ENCODE peak calls at places on chromosomes 13 and 19, in eight cellular contexts. P, N, E, K, X, O, V and H are unnamed samples.
A peak's percentile ranks its signal among the peaks of the same experiment; 100 is the strongest.

GRCh38 chr19:3694361-3695123 is 5.7 kb downstream of the PIP5K1C start:
- DNase-seq in P (no peak), N (no peak), E (no peak), K (no peak), X (no peak), O (no peak), V (no peak), H (no peak)

GRCh38 chr19:15475169-15475568 is 4.1 kb downstream of the PGLYRP2 start:
- DNase-seq in P (no peak), N (no peak), E (no peak), K (no peak), X (no peak), O (no peak), V (no peak), H (no peak)

GRCh38 chr19:46634656-46635218 is 1.3 kb downstream of the GNG8 start:
- DNase-seq in P (no peak), N (no peak), E (no peak), K (no peak), X (no peak), O (peak; percentile 81), V (no peak), H (no peak)

GRCh38 chr19:17402982-17403855 is 2.2 kb downstream of the BST2 start:
- DNase-seq in P (no peak), N (no peak), E (no peak), K (no peak), X (peak; percentile 31), O (peak; percentile 35), V (peak; percentile 66), H (peak; percentile 68)

GRCh38 chr13:102235689-102236088 is 166.2 kb downstream of the FGF14 start:
- DNase-seq in P (no peak), N (no peak), E (no peak), K (no peak), X (no peak), O (no peak), V (no peak), H (no peak)

GRCh38 chr13:102704238-102704750 is 9.4 kb upstream of the METTL21C start:
- DNase-seq in P (no peak), N (no peak), E (no peak), K (no peak), X (no peak), O (no peak), V (no peak), H (no peak)

GRCh38 chr13:53250272-53250875 is 221.8 kb downstream of the OLFM4 start:
- DNase-seq in P (no peak), N (no peak), E (no peak), K (no peak), X (peak; percentile 84), O (peak; percentile 87), V (peak; percentile 62), H (peak; percentile 67)

GRCh38 chr19:48391100-48392005 is at the start of gene KDELR1:
- DNase-seq in P (peak; percentile 53), N (peak; percentile 41), E (peak; percentile 77), K (peak; percentile 63), X (peak; percentile 78), O (peak; percentile 74), V (peak; percentile 69), H (peak; percentile 95)

GRCh38 chr19:14699641-14700040 is 9.8 kb downstream of the ZNF333 start:
- DNase-seq in P (no peak), N (no peak), E (no peak), K (no peak), X (no peak), O (no peak), V (no peak), H (no peak)

GRCh38 chr13:50400930-50401553 is 385.8 kb downstream of the KCNRG start:
- DNase-seq in P (no peak), N (no peak), E (no peak), K (no peak), X (peak; percentile 88), O (peak; percentile 80), V (peak; percentile 84), H (peak; percentile 76)

GRCh38 chr13:81171065-81171647 is 830.2 kb upstream of the SPRY2 start:
- DNase-seq in P (no peak), N (no peak), E (no peak), K (no peak), X (peak; percentile 32), O (peak; percentile 21), V (peak; percentile 8), H (no peak)

GRCh38 chr19:33303791-33304759 is 1.7 kb upstream of the CEBPA start:
- DNase-seq in P (no peak), N (no peak), E (no peak), K (no peak), X (peak; percentile 14), O (no peak), V (no peak), H (peak; percentile 2)

GRCh38 chr19:54489341-54489740 is 13.3 kb upstream of the LAIR2 start:
- DNase-seq in P (no peak), N (no peak), E (no peak), K (no peak), X (no peak), O (no peak), V (no peak), H (no peak)

GRCh38 chr13:77980592-77980991 is 62.0 kb upstream of the EDNRB start:
- DNase-seq in P (no peak), N (no peak), E (no peak), K (no peak), X (peak; percentile 85), O (no peak), V (peak; percentile 62), H (peak; percentile 13)

GRCh38 chr13:96338030-96338429 is 248.1 kb downstream of the HS6ST3 start:
- DNase-seq in P (no peak), N (no peak), E (no peak), K (no peak), X (no peak), O (no peak), V (no peak), H (no peak)

GRCh38 chr19:18495204-18495911 is 26.5 kb downstream of the ELL start:
- DNase-seq in P (no peak), N (no peak), E (no peak), K (no peak), X (no peak), O (no peak), V (no peak), H (no peak)

GRCh38 chr13:20671789-20672188 is 31.7 kb upstream of the IL17D start:
- DNase-seq in P (no peak), N (no peak), E (no peak), K (no peak), X (no peak), O (no peak), V (no peak), H (no peak)

GRCh38 chr13:52454459-52454824 is 836 bp upstream of the CKAP2 start:
- DNase-seq in P (no peak), N (no peak), E (no peak), K (no peak), X (no peak), O (peak; percentile 59), V (peak; percentile 9), H (no peak)

GRCh38 chr19:18049390-18049789 is 37.3 kb downstream of the IL12RB1 start:
- DNase-seq in P (no peak), N (no peak), E (peak; percentile 78), K (no peak), X (peak; percentile 86), O (no peak), V (peak; percentile 14), H (peak; percentile 79)

GRCh38 chr13:90302113-90302512 is 1045.4 kb upstream of the MIR17HG start:
- DNase-seq in P (no peak), N (no peak), E (no peak), K (no peak), X (peak; percentile 90), O (no peak), V (peak; percentile 0), H (peak; percentile 69)

GRCh38 chr13:94362411-94362909 is 117.0 kb downstream of the DCT start:
- DNase-seq in P (peak; percentile 32), N (peak; percentile 27), E (peak; percentile 74), K (peak; percentile 53), X (peak; percentile 93), O (peak; percentile 83), V (peak; percentile 87), H (peak; percentile 87)

GRCh38 chr13:107422421-107422820 is 792.9 kb downstream of the LIG4 start:
- DNase-seq in P (no peak), N (no peak), E (no peak), K (no peak), X (no peak), O (no peak), V (no peak), H (no peak)